ENCODE peak calls at places on chromosomes 11 and 22, in eight cellular contexts. D is NCI-H1092, P is lower lobe of right lung, W is ELF-1, S is left colon, U is small intestine, V is IMR-90, E is HEK293T. L is an unnamed sample.

GRCh38 chr22:46063861-46064235 is 86.5 kb upstream of the PPARA start:
- DNase-seq in S (peak; percentile 20), D (peak; percentile 62), E (no peak), U (no peak), V (no peak), W (no peak), P (no peak), L (no peak)

GRCh38 chr11:119371778-119372182 is 9.7 kb downstream of the USP2 start:
- DNase-seq in P (no peak), E (no peak), D (peak; percentile 43), S (no peak), V (no peak), W (no peak), U (peak; percentile 77), L (no peak)

GRCh38 chr11:115672999-115673411 is 168.8 kb upstream of the CADM1 start:
- DNase-seq in S (peak; percentile 4), P (no peak), D (no peak), U (no peak), W (no peak), V (peak; percentile 73), E (no peak), L (no peak)

GRCh38 chr11:79047356-79047755 is 393.5 kb downstream of the TENM4 start:
- DNase-seq in W (no peak), D (no peak), E (no peak), V (no peak), S (no peak), P (no peak), U (no peak), L (no peak)

GRCh38 chr22:17871726-17872458 is 97.6 kb upstream of the BID start:
- DNase-seq in V (no peak), E (no peak), U (no peak), S (no peak), D (no peak), W (no peak), P (no peak), L (no peak)

GRCh38 chr11:126194121-126194543 is 17.3 kb downstream of the RPUSD4 start:
- DNase-seq in U (peak; percentile 47), D (peak; percentile 17), P (no peak), W (no peak), V (peak; percentile 59), S (no peak), E (peak; percentile 61), L (no peak)

GRCh38 chr11:6655020-6655789 is 404 bp downstream of the DCHS1 start:
- DNase-seq in D (no peak), P (no peak), V (no peak), W (no peak), E (no peak), S (peak; percentile 31), U (no peak), L (peak; percentile 91)

GRCh38 chr11:103035656-103036434 is 56.1 kb downstream of the DCUN1D5 start:
- DNase-seq in V (peak; percentile 86), W (peak; percentile 3), P (no peak), U (peak; percentile 83), E (peak; percentile 45), S (no peak), D (no peak), L (no peak)

GRCh38 chr11:47966621-47967020 is 13.7 kb upstream of the PTPRJ start:
- DNase-seq in W (no peak), P (peak; percentile 20), E (no peak), S (no peak), V (no peak), U (no peak), D (no peak), L (no peak)

GRCh38 chr11:10246991-10247390 is 47.0 kb downstream of the SBF2 start:
- DNase-seq in S (no peak), U (no peak), V (no peak), D (no peak), E (no peak), W (no peak), P (no peak), L (no peak)

GRCh38 chr11:30855383-30856006 is 269.3 kb upstream of the MPPED2 start:
- DNase-seq in V (peak; percentile 29), E (no peak), U (no peak), D (no peak), W (no peak), S (no peak), P (no peak), L (no peak)

GRCh38 chr11:45662096-45662664 is 3.2 kb downstream of the CHST1 start:
- DNase-seq in P (no peak), U (no peak), D (no peak), S (no peak), E (no peak), V (no peak), W (no peak), L (no peak)

GRCh38 chr11:19083166-19083565 is 22.6 kb upstream of the MRGPRX2 start:
- DNase-seq in E (no peak), U (no peak), W (no peak), V (no peak), P (no peak), D (no peak), S (no peak), L (no peak)

GRCh38 chr22:37661160-37661924 is 2.8 kb downstream of the PDXP start:
- DNase-seq in E (peak; percentile 64), D (no peak), V (peak; percentile 82), U (no peak), S (no peak), P (no peak), W (peak; percentile 75), L (no peak)

GRCh38 chr22:42930810-42931420 is 73.8 kb upstream of the ARFGAP3 start:
- DNase-seq in W (peak; percentile 29), S (no peak), P (no peak), D (no peak), E (no peak), V (peak; percentile 52), U (no peak), L (no peak)

GRCh38 chr11:57751676-57752253 is at the start of gene BTBD18:
- DNase-seq in S (peak; percentile 30), V (peak; percentile 58), D (no peak), E (peak; percentile 46), U (peak; percentile 79), P (no peak), W (peak; percentile 50), L (no peak)

GRCh38 chr11:115498354-115498753 is 5.9 kb downstream of the CADM1 start:
- DNase-seq in W (no peak), V (no peak), U (no peak), S (no peak), D (peak; percentile 83), E (no peak), P (no peak), L (no peak)

GRCh38 chr11:105000167-105000566 is 22.8 kb downstream of the CASP5 start:
- DNase-seq in V (no peak), U (no peak), P (no peak), D (no peak), W (peak; percentile 23), E (peak; percentile 10), S (no peak), L (no peak)

GRCh38 chr22:46293591-46294260 is 2.9 kb upstream of the GTSE1 start:
- DNase-seq in W (peak; percentile 37), U (no peak), D (no peak), P (peak; percentile 55), E (no peak), V (peak; percentile 53), S (peak; percentile 46), L (no peak)